ENCODE peak calls at places on chromosomes 4 and X, in five cellular contexts. M is NAMALWA, Z is memory B cell, U is cardiac septum, G is nucleus accumbens. K is an unnamed sample.
A peak's percentile ranks its signal among the peaks of the same experiment; 100 is the strongest.

GRCh38 chr4:128163177-128164117 is 102.3 kb downstream of the LARP1B start:
- DNase-seq in Z (no peak), M (no peak), G (no peak), U (no peak), K (no peak)

GRCh38 chrX:154321624-154322023 is 26.0 kb downstream of the TKTL1 start:
- DNase-seq in U (no peak), M (peak; percentile 7), G (no peak), Z (no peak), K (peak; percentile 34)

GRCh38 chr4:141636771-141637460 is 533 bp downstream of the IL15 start:
- DNase-seq in G (no peak), M (no peak), Z (peak; percentile 22), U (no peak), K (no peak)

GRCh38 chrX:49278081-49278480 is 8.5 kb downstream of the PPP1R3F start:
- DNase-seq in U (no peak), M (no peak), Z (no peak), G (no peak), K (no peak)

GRCh38 chrX:17878028-17878670 is 17.1 kb upstream of the RAI2 start:
- DNase-seq in M (no peak), U (no peak), Z (no peak), G (no peak), K (no peak)

GRCh38 chr4:125573368-125573767 is 258.6 kb downstream of the FAT4 start:
- DNase-seq in G (no peak), U (no peak), M (no peak), Z (no peak), K (no peak)

GRCh38 chr4:136281889-136282288 is 1250.4 kb downstream of the PCDH18 start:
- DNase-seq in U (no peak), M (no peak), Z (no peak), G (no peak), K (no peak)

GRCh38 chr4:186724048-186724860 is 598 bp upstream of the FAT1 start:
- DNase-seq in U (no peak), G (no peak), Z (no peak), M (no peak), K (peak; percentile 5)

GRCh38 chr4:183182873-183183725 is 84.0 kb downstream of the WWC2 start:
- DNase-seq in U (no peak), G (no peak), Z (no peak), M (no peak), K (peak; percentile 47)

GRCh38 chrX:51798701-51799100 is 55.5 kb downstream of the GSPT2 start:
- DNase-seq in G (no peak), Z (no peak), U (no peak), M (peak; percentile 27), K (no peak)

GRCh38 chr4:155071962-155072361 is 136.5 kb upstream of the NPY2R start:
- DNase-seq in Z (no peak), M (no peak), U (no peak), G (no peak), K (no peak)

GRCh38 chr4:177118596-177118995 is 191.1 kb upstream of the NEIL3 start:
- DNase-seq in Z (no peak), M (no peak), G (no peak), U (no peak), K (no peak)

GRCh38 chr4:188387134-188387791 is 248.0 kb downstream of the TRIML1 start:
- DNase-seq in Z (no peak), G (no peak), U (no peak), M (no peak), K (no peak)

GRCh38 chrX:44915361-44915868 is 42.4 kb downstream of the KDM6A start:
- DNase-seq in Z (no peak), U (no peak), G (no peak), M (no peak), K (peak; percentile 23)

K was measured in SK-MEL-5.